ENCODE peak calls at places on chromosomes 13 and 19, in ten cellular contexts. C is mammary epithelial cell; A is body of pancreas; E is NCI-H2081; X is heart right ventricle; H is endothelial cell of umbilical vein; F is activated naive CD4-positive, alpha-beta T cell treated with anti-CD3 and anti-CD28 coated beads, Interleukin-2, amount 10 ng/mL, durations not matched to agents 7 days and 5 days; I is GM04503; T is HFFc6; Q is DMS 273 treated with DMSO at 0.1 percent for 48 hours. Z is an unnamed sample.
A peak's percentile ranks its signal among the peaks of the same experiment; 100 is the strongest.

GRCh38 chr13:105442941-105443340 is 1092.5 kb downstream of the EFNB2 start:
- DNase-seq in T (peak; percentile 75), C (peak; percentile 99), X (peak; percentile 29), I (peak; percentile 96), F (no peak), H (peak; percentile 93), Q (peak; percentile 1), E (peak; percentile 5), A (no peak), Z (no peak)

GRCh38 chr13:30711375-30711774 is 24.0 kb upstream of the ALOX5AP start:
- DNase-seq in H (no peak), C (peak; percentile 42), A (no peak), E (no peak), Q (no peak), T (peak; percentile 63), F (no peak), X (no peak), I (no peak), Z (no peak)

GRCh38 chr13:33204130-33204927 is 81.2 kb downstream of the STARD13 start:
- DNase-seq in Q (no peak), X (peak; percentile 87), T (peak; percentile 72), A (peak; percentile 90), I (peak; percentile 90), C (no peak), E (no peak), H (peak; percentile 89), F (no peak), Z (no peak)

GRCh38 chr13:99386911-99387788 is 80.0 kb upstream of the GPR183 start:
- DNase-seq in T (peak; percentile 19), H (peak; percentile 33), E (peak; percentile 3), A (peak; percentile 49), X (no peak), F (peak; percentile 90), Q (no peak), C (peak; percentile 11), I (no peak), Z (peak; percentile 71)

GRCh38 chr13:41500501-41500900 is 43.2 kb downstream of the RGCC start:
- DNase-seq in A (no peak), I (no peak), C (peak; percentile 64), E (no peak), F (peak; percentile 65), T (no peak), X (no peak), H (no peak), Q (no peak), Z (no peak)

GRCh38 chr19:44282846-44283245 is 22.0 kb downstream of the ZNF235 start:
- DNase-seq in E (no peak), A (no peak), T (peak; percentile 8), H (no peak), F (no peak), I (no peak), C (peak; percentile 54), Q (no peak), X (no peak), Z (no peak)

GRCh38 chr19:30227661-30228112 is 144.5 kb upstream of the ZNF536 start:
- DNase-seq in T (peak; percentile 35), E (no peak), I (no peak), Q (no peak), F (peak; percentile 65), X (peak; percentile 65), C (peak; percentile 42), A (peak; percentile 69), H (peak; percentile 36), Z (peak; percentile 57)

GRCh38 chr13:39786091-39786490 is 130.6 kb downstream of the COG6 start:
- DNase-seq in H (peak; percentile 97), E (no peak), T (no peak), C (no peak), F (no peak), X (no peak), A (no peak), I (no peak), Q (no peak), Z (no peak)

GRCh38 chr13:113914333-113915011 is 50.6 kb upstream of the GAS6 start:
- DNase-seq in C (no peak), T (no peak), I (no peak), X (no peak), F (no peak), H (no peak), Q (no peak), A (no peak), E (no peak), Z (no peak)

GRCh38 chr19:18794692-18795091 is 3.6 kb upstream of the COMP start:
- DNase-seq in X (no peak), F (no peak), A (no peak), C (no peak), T (no peak), Q (no peak), I (no peak), E (no peak), H (no peak), Z (no peak)

GRCh38 chr13:33284916-33285315 is 639 bp downstream of the STARD13 start:
- DNase-seq in E (no peak), C (peak; percentile 44), H (peak; percentile 62), X (no peak), T (no peak), Q (no peak), F (no peak), I (no peak), A (no peak), Z (no peak)

Z was measured in stimulated activated naive B cell treated with anti-CD40 and anti-IgM and Interleukin-4, amounts not matched to agents 10 μg/mL and 1 μg/mL and 100 μg/mL, for 72 hours.